ENCODE peak calls at places on chromosomes 11 and 22, in seven cellular contexts. H is endothelial cell of umbilical vein, E is GM23338, X is K562, W is PC-9, A is hepatocyte, U is fibroblast of lung. T is an unnamed sample.

GRCh38 chr11:126498281-126498680 is 142.8 kb downstream of the ST3GAL4 start:
- DNase-seq in H (no peak), W (no peak), A (no peak), E (no peak), U (no peak), X (no peak), T (no peak)

GRCh38 chr11:20102393-20102792 is 57.9 kb downstream of the DBX1 start:
- DNase-seq in E (no peak), X (no peak), W (no peak), U (no peak), A (no peak), H (no peak), T (no peak)

GRCh38 chr11:47415949-47416472 is 7.6 kb downstream of the SLC39A13 start:
- DNase-seq in U (peak; percentile 95), H (peak; percentile 88), A (peak; percentile 86), E (peak; percentile 43), W (peak; percentile 82), X (no peak), T (peak; percentile 89)

GRCh38 chr11:47863189-47863892 is 15.2 kb upstream of the NUP160 start:
- DNase-seq in H (no peak), W (no peak), A (peak; percentile 24), U (peak; percentile 73), E (no peak), X (no peak), T (no peak)

GRCh38 chr11:117478126-117478856 is 150.6 kb downstream of the CEP164 start:
- DNase-seq in A (no peak), W (no peak), U (no peak), H (no peak), E (no peak), X (no peak), T (no peak)

GRCh38 chr11:117970400-117971024 is 15.7 kb upstream of the IL10RA start:
- DNase-seq in U (no peak), H (peak; percentile 50), X (no peak), A (no peak), E (no peak), W (peak; percentile 54), T (peak; percentile 46)

GRCh38 chr11:119352857-119353260 is 6.4 kb upstream of the MFRP start:
- DNase-seq in U (peak; percentile 14), E (peak; percentile 34), A (peak; percentile 81), X (peak; percentile 65), W (peak; percentile 57), H (peak; percentile 85), T (peak; percentile 29)

GRCh38 chr11:83921447-83922192 is 635.5 kb upstream of the CCDC90B start:
- DNase-seq in A (no peak), H (no peak), X (no peak), U (no peak), E (peak; percentile 21), W (no peak), T (no peak)

GRCh38 chr22:46007848-46008261 is 30.9 kb upstream of the WNT7B start:
- DNase-seq in H (peak; percentile 44), W (no peak), X (no peak), U (peak; percentile 98), A (peak; percentile 40), E (no peak), T (no peak)

GRCh38 chr22:27780161-27780575 is 21.4 kb downstream of the MN1 start:
- DNase-seq in U (peak; percentile 76), W (no peak), A (no peak), X (no peak), E (peak; percentile 86), H (no peak), T (no peak)

GRCh38 chr11:45879803-45880685 is 5.4 kb upstream of the MAPK8IP1 start:
- DNase-seq in E (no peak), X (peak; percentile 31), W (no peak), U (peak; percentile 42), A (peak; percentile 60), H (no peak), T (peak; percentile 82)

GRCh38 chr22:46696225-46696518 is 41.9 kb downstream of the CERK start:
- DNase-seq in H (no peak), U (no peak), W (no peak), A (no peak), E (no peak), X (no peak), T (no peak)

GRCh38 chr22:37167176-37167980 is 17.7 kb upstream of the IL2RB start:
- DNase-seq in X (no peak), A (no peak), H (no peak), U (no peak), W (no peak), E (no peak), T (no peak)

GRCh38 chr11:67118059-67118766 is 850 bp upstream of the KDM2A start:
- DNase-seq in E (peak; percentile 70), X (peak; percentile 20), H (peak; percentile 34), W (peak; percentile 46), A (peak; percentile 65), U (peak; percentile 17), T (no peak)

GRCh38 chr22:39349506-39349966 is 255 bp upstream of the SYNGR1 start:
- DNase-seq in E (peak; percentile 77), H (no peak), W (no peak), A (peak; percentile 81), U (peak; percentile 24), X (peak; percentile 95), T (peak; percentile 3)

GRCh38 chr11:6594142-6594768 is 9.2 kb downstream of the RRP8 start:
- DNase-seq in E (no peak), A (no peak), W (no peak), X (no peak), U (no peak), H (no peak), T (no peak)

GRCh38 chr11:71995726-71996291 is 2.9 kb upstream of the IL18BP start:
- DNase-seq in A (no peak), E (no peak), U (no peak), H (no peak), W (no peak), X (peak; percentile 75), T (no peak)

GRCh38 chr11:23123766-23124165 is 263.5 kb upstream of the CCDC179 start:
- DNase-seq in H (peak; percentile 69), E (no peak), U (peak; percentile 65), X (no peak), A (peak; percentile 49), W (no peak), T (peak; percentile 56)

GRCh38 chr22:27765706-27766291 is 35.8 kb downstream of the MN1 start:
- DNase-seq in H (no peak), U (no peak), A (no peak), X (no peak), E (no peak), W (no peak), T (no peak)

GRCh38 chr11:126751242-126751641 is 249.3 kb downstream of the KIRREL3 start:
- DNase-seq in W (no peak), H (no peak), X (no peak), E (no peak), U (peak; percentile 22), A (no peak), T (no peak)

GRCh38 chr11:122697636-122698167 is 42.2 kb downstream of the UBASH3B start:
- DNase-seq in W (peak; percentile 93), X (no peak), U (peak; percentile 65), E (no peak), H (no peak), A (no peak), T (peak; percentile 79)

DNA sequence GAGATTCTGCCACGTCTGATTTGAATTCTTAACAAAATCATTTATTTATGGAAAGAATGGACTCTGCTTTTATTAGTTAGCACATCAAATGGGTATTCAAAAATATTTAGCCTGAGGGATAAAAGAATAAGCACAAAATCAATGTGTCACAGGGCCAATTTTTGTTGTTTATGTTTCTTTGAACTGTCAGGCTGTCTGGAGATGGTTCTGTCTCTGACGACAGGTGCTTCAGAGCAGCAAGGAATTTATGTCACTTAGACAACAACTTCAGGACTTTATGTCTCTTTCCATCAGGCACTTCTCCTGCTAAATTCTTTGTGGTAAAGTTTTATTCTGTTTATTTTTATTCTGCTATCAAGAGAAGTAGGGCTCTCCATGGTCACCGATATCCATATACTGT is 325.9 kb upstream of the NCAM1 start:
- DNase-seq in X (no peak), W (no peak), E (no peak), A (no peak), U (no peak), H (no peak), T (no peak)
- H3K4me2 ChIP-seq in X (no peak overlapping the region), W (no peak overlapping the region), E (peak overlapping the region; percentile 14), A (no peak overlapping the region), U (no peak overlapping the region), H (no peak overlapping the region), T (no peak overlapping the region)

GRCh38 chr11:128688896-128689546 is 4.9 kb upstream of the FLI1 start:
- DNase-seq in W (no peak), X (no peak), E (peak; percentile 37), U (no peak), H (no peak), A (no peak), T (no peak)
- TF ChIP-seq EZH2 in W (no peak), X (no peak), E (peak; percentile 92), U (peak; percentile 70), H (no peak), A (peak; percentile 9), T (no peak)

GRCh38 chr11:35168606-35169200 is 29.7 kb downstream of the CD44 start:
- DNase-seq in W (no peak), H (no peak), X (no peak), U (no peak), E (no peak), A (no peak), T (no peak)

GRCh38 chr11:35165416-35166368 is 26.7 kb downstream of the CD44 start:
- DNase-seq in A (no peak), U (peak; percentile 78), H (peak; percentile 48), E (no peak), X (no peak), W (peak; percentile 85), T (peak; percentile 71)

GRCh38 chr11:35167451-35167954 is 28.5 kb downstream of the CD44 start:
- DNase-seq in A (no peak), H (no peak), U (peak; percentile 56), X (no peak), E (no peak), W (no peak), T (no peak)

GRCh38 chr11:35163707-35164496 is 24.9 kb downstream of the CD44 start:
- DNase-seq in W (no peak), U (no peak), H (no peak), A (no peak), E (peak; percentile 65), X (no peak), T (no peak)

GRCh38 chr11:35166369-35167360 is 27.7 kb downstream of the CD44 start:
- DNase-seq in A (no peak), X (no peak), W (peak; percentile 98), H (peak; percentile 70), E (no peak), U (peak; percentile 97), T (peak; percentile 98)
- H3K4me2 ChIP-seq in A (no peak overlapping the region), X (no peak overlapping the region), W (peak overlapping the region; percentile 74), H (peak overlapping the region; percentile 58), E (no peak overlapping the region), U (peak overlapping the region; percentile 75), T (peak overlapping the region; percentile 72)

DNA sequence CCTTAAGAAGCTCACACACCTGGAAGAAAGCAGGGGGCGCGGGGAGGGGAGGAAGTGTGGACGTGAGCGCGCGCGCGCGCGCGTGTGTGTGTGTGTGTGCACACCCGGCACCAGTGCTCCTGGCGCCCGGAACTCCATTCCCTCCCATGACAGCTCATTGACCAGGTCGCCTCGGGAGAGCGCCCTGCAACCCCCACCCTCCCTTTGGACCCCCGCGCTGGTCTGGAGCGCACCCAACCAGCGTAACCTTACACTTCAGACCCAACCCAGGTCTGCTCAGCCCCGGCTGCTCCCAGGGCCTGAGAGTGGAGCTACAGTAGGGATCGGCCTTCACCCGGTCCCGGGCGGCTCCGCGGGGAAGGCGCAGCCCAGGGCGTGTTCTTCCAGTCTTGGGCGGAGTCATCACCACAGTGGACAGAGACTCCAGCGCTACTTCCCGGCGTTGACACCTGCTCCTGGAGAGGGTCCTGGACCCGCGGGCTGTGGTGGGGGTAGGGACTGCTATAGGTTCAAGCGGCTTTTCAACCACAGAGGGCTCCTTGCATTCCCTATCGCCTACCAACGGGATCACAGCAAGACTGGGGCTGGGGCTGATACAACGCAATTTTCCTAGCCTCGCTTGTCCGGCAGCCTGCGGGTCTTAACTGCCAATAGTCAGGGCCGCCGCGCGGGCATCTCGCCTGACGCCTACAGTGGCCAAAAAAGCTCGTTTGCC is 1.4 kb downstream of the GALNT18 start:
- DNase-seq in H (no peak), W (no peak), U (peak; percentile 17), E (peak; percentile 66), A (peak; percentile 60), X (no peak), T (peak; percentile 60)
- TF ChIP-seq EZH2 in H (peak; percentile 28), W (no peak), U (peak; percentile 48), E (no peak), A (no peak), X (no peak), T (no peak)

T was measured in PC-3.